ENCODE peak calls at places on chromosomes 1 and 21, in ten cellular contexts. One of them, this sample, is unnamed.

GRCh38 chr1:200290010-200290685 is 119.7 kb downstream of the ZNF281 start:
- DNase-seq in ovary: no peak
- DNase-seq in SK-N-SH: peak
- DNase-seq in brain microvascular endothelial cell: peak
- DNase-seq in left ventricle myocardium inferior: no peak
- DNase-seq in aorta: no peak
- DNase-seq in small intestine: peak
- DNase-seq in DND-41: no peak
- DNase-seq in H9: peak
- DNase-seq in body of pancreas: no peak
- DNase-seq in this sample: no peak

GRCh38 chr1:228104526-228105251 is 1.6 kb upstream of the C1orf35 start:
- DNase-seq in SK-N-SH: no peak
- DNase-seq in H9: peak
- DNase-seq in brain microvascular endothelial cell: no peak
- DNase-seq in aorta: no peak
- DNase-seq in left ventricle myocardium inferior: no peak
- DNase-seq in small intestine: no peak
- DNase-seq in ovary: peak
- DNase-seq in body of pancreas: no peak
- DNase-seq in DND-41: no peak
- DNase-seq in this sample: peak

GRCh38 chr1:8764301-8764937 is 53.0 kb downstream of the RERE start:
- DNase-seq in small intestine: no peak
- DNase-seq in SK-N-SH: no peak
- DNase-seq in DND-41: no peak
- DNase-seq in aorta: no peak
- DNase-seq in H9: no peak
- DNase-seq in brain microvascular endothelial cell: no peak
- DNase-seq in body of pancreas: no peak
- DNase-seq in ovary: no peak
- DNase-seq in left ventricle myocardium inferior: no peak
- DNase-seq in this sample: no peak

GRCh38 chr1:184870319-184870718 is 104.0 kb downstream of the NIBAN1 start:
- DNase-seq in ovary: no peak
- DNase-seq in left ventricle myocardium inferior: no peak
- DNase-seq in DND-41: no peak
- DNase-seq in H9: no peak
- DNase-seq in SK-N-SH: no peak
- DNase-seq in brain microvascular endothelial cell: no peak
- DNase-seq in aorta: no peak
- DNase-seq in small intestine: no peak
- DNase-seq in body of pancreas: no peak
- DNase-seq in this sample: no peak

GRCh38 chr1:164999135-164999534 is 357.4 kb downstream of the LMX1A start:
- DNase-seq in aorta: no peak
- DNase-seq in small intestine: no peak
- DNase-seq in ovary: no peak
- DNase-seq in brain microvascular endothelial cell: no peak
- DNase-seq in left ventricle myocardium inferior: no peak
- DNase-seq in body of pancreas: no peak
- DNase-seq in H9: no peak
- DNase-seq in DND-41: no peak
- DNase-seq in SK-N-SH: no peak
- DNase-seq in this sample: no peak

GRCh38 chr1:218350909-218351616 is 5.9 kb downstream of the TGFB2 start:
- DNase-seq in left ventricle myocardium inferior: no peak
- DNase-seq in brain microvascular endothelial cell: peak
- DNase-seq in aorta: no peak
- DNase-seq in ovary: no peak
- DNase-seq in body of pancreas: no peak
- DNase-seq in H9: no peak
- DNase-seq in small intestine: no peak
- DNase-seq in DND-41: no peak
- DNase-seq in SK-N-SH: no peak
- DNase-seq in this sample: no peak

GRCh38 chr1:6911974-6912373 is 126.7 kb downstream of the CAMTA1 start:
- DNase-seq in H9: no peak
- DNase-seq in brain microvascular endothelial cell: no peak
- DNase-seq in ovary: no peak
- DNase-seq in SK-N-SH: no peak
- DNase-seq in DND-41: no peak
- DNase-seq in body of pancreas: no peak
- DNase-seq in left ventricle myocardium inferior: no peak
- DNase-seq in aorta: no peak
- DNase-seq in small intestine: no peak
- DNase-seq in this sample: no peak

GRCh38 chr1:181134543-181135461 is 46.3 kb downstream of the IER5 start:
- DNase-seq in body of pancreas: peak
- DNase-seq in H9: no peak
- DNase-seq in aorta: peak
- DNase-seq in brain microvascular endothelial cell: peak
- DNase-seq in small intestine: peak
- DNase-seq in DND-41: peak
- DNase-seq in ovary: no peak
- DNase-seq in SK-N-SH: peak
- DNase-seq in left ventricle myocardium inferior: no peak
- DNase-seq in this sample: peak

GRCh38 chr1:230215049-230215448 is 148.0 kb downstream of the GALNT2 start:
- DNase-seq in left ventricle myocardium inferior: peak
- DNase-seq in DND-41: no peak
- DNase-seq in aorta: peak
- DNase-seq in brain microvascular endothelial cell: peak
- DNase-seq in SK-N-SH: no peak
- DNase-seq in body of pancreas: peak
- DNase-seq in small intestine: peak
- DNase-seq in H9: peak
- DNase-seq in ovary: peak
- DNase-seq in this sample: peak

GRCh38 chr1:31987231-31987630 is 26.4 kb upstream of the KHDRBS1 start:
- DNase-seq in DND-41: no peak
- DNase-seq in brain microvascular endothelial cell: no peak
- DNase-seq in H9: peak
- DNase-seq in body of pancreas: no peak
- DNase-seq in SK-N-SH: peak
- DNase-seq in ovary: no peak
- DNase-seq in small intestine: no peak
- DNase-seq in aorta: no peak
- DNase-seq in left ventricle myocardium inferior: no peak
- DNase-seq in this sample: no peak

DNA sequence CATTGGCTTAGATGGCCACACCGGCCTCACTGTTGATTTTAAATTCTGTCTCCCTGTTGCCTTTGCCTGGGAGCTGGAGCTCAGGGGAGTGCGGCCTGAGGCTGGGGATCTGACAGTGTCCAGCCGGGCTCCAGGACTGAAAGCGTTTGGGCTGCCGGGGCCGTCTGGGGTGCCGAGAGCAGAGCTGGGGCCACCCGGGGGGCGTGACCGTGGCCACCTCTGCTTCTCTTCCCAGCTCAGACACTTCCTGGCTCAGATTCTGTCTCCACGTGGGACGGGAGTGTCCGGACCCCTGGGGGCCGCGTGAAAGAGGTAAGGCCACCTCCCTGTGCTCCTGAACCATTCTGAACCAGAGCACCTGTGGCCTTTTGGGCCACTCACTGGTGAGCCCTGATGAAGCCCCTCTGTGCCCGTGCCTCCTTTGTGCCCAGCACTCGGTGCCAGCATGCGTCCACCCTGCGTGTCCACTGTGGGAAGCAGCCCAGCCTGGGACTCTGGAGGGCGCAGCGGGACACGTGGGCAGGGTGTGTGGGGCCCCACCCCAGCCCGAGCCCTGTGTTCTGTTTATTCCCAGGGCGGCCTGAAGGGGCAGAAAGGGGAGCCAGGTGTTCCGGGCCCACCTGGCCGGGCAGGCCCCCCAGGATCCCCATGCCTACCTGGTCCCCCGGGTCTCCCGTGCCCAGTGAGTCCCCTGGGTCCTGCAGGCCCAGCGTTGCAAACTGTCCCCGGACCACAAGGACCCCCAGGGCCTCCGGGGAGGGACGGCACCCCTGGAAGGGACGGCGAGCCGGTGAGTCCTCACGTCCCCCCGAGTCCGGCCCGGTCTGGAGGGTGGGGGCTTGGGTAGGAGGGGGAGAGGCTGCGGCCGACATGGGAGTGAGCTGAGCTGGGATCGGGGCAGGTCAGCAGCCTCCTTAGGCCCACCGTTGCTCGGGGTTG is 64.8 kb downstream of the SLC19A1 start:
- DNase-seq in DND-41: no peak
- DNase-seq in SK-N-SH: no peak
- DNase-seq in body of pancreas: no peak
- DNase-seq in left ventricle myocardium inferior: no peak
- DNase-seq in brain microvascular endothelial cell: no peak
- DNase-seq in ovary: no peak
- DNase-seq in aorta: no peak
- DNase-seq in H9: no peak
- DNase-seq in small intestine: no peak
- DNase-seq in this sample: peak
- H3K27ac ChIP-seq in DND-41: no peak
- H3K27ac ChIP-seq in SK-N-SH: no peak
- H3K27ac ChIP-seq in body of pancreas: peak
- H3K27ac ChIP-seq in left ventricle myocardium inferior: peak
- H3K27ac ChIP-seq in brain microvascular endothelial cell: peak
- H3K27ac ChIP-seq in ovary: no peak
- H3K27ac ChIP-seq in aorta: no peak
- H3K27ac ChIP-seq in H9: no peak
- H3K27ac ChIP-seq in small intestine: peak
- H3K27ac ChIP-seq in this sample: no peak

DNA sequence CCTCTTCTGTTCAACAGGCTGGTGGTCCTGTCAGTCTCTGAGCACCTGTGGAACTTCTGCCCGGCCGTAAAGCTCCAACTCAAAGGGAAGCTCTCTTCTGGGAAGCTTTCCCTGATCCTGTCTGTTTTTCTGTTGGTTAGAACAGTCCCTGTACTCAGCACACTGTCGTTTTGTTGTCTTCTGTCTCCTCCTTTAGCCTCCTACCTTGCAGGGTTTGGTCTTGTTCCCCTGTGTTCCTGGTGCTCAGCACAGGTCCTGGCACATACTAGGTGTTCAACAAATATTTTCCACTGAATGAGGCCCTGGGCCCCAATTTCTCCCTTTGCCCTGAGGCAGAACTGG is 328 bp upstream of the KDF1 start:
- DNase-seq in ovary: no peak
- DNase-seq in left ventricle myocardium inferior: no peak
- DNase-seq in small intestine: no peak
- DNase-seq in DND-41: no peak
- DNase-seq in H9: no peak
- DNase-seq in body of pancreas: no peak
- DNase-seq in aorta: no peak
- DNase-seq in brain microvascular endothelial cell: no peak
- DNase-seq in SK-N-SH: no peak
- DNase-seq in this sample: no peak
- H3K27ac ChIP-seq in ovary: no peak
- H3K27ac ChIP-seq in left ventricle myocardium inferior: no peak
- H3K27ac ChIP-seq in small intestine: peak
- H3K27ac ChIP-seq in DND-41: no peak
- H3K27ac ChIP-seq in H9: peak
- H3K27ac ChIP-seq in body of pancreas: peak
- H3K27ac ChIP-seq in aorta: no peak
- H3K27ac ChIP-seq in brain microvascular endothelial cell: no peak
- H3K27ac ChIP-seq in SK-N-SH: no peak
- H3K27ac ChIP-seq in this sample: no peak

DNA sequence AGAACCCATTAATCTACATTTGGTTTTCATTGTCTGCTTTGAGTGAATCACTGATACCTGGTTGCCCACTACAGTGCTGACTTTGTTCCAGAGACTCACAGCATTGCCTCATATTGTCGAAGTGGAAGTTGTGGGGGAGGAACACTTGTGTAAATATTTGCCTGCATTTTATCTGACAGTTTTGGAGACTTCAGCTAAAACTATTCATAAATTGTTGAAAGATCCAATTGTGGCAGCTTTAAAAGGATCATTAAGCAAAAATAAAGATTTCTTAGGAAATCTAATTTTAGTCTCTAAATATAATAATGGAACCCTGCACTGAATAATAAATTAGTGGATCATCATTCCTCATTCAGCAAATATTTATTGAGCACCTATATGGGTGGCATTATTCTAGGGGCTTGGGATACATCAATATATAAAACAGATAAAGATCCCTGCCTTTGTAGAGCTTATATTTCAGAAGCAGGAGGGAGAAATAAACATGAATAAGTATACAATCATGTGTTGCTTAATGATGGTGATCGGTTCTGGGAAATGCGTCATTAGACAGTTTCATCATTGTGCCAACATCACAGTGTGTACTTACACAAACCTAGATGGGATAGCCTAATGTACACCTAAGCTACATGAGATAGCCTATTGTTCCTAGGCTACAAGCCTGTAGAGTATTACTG is 73.5 kb downstream of the OSBPL9 start:
- DNase-seq in small intestine: no peak
- DNase-seq in DND-41: no peak
- DNase-seq in aorta: no peak
- DNase-seq in left ventricle myocardium inferior: no peak
- DNase-seq in H9: no peak
- DNase-seq in brain microvascular endothelial cell: peak
- DNase-seq in body of pancreas: peak
- DNase-seq in ovary: no peak
- DNase-seq in SK-N-SH: no peak
- DNase-seq in this sample: no peak
- H3K27ac ChIP-seq in small intestine: no peak
- H3K27ac ChIP-seq in DND-41: no peak
- H3K27ac ChIP-seq in aorta: no peak
- H3K27ac ChIP-seq in left ventricle myocardium inferior: peak
- H3K27ac ChIP-seq in H9: no peak
- H3K27ac ChIP-seq in brain microvascular endothelial cell: peak
- H3K27ac ChIP-seq in body of pancreas: peak
- H3K27ac ChIP-seq in ovary: no peak
- H3K27ac ChIP-seq in SK-N-SH: no peak
- H3K27ac ChIP-seq in this sample: no peak

GRCh38 chr1:95246511-95246910 is 12.5 kb downstream of the RWDD3 start:
- DNase-seq in left ventricle myocardium inferior: no peak
- DNase-seq in body of pancreas: no peak
- DNase-seq in DND-41: no peak
- DNase-seq in ovary: no peak
- DNase-seq in SK-N-SH: no peak
- DNase-seq in H9: no peak
- DNase-seq in brain microvascular endothelial cell: no peak
- DNase-seq in aorta: no peak
- DNase-seq in small intestine: no peak
- DNase-seq in this sample: no peak

GRCh38 chr1:95249929-95250328 is 15.9 kb downstream of the RWDD3 start:
- DNase-seq in DND-41: no peak
- DNase-seq in H9: no peak
- DNase-seq in left ventricle myocardium inferior: no peak
- DNase-seq in small intestine: no peak
- DNase-seq in brain microvascular endothelial cell: no peak
- DNase-seq in aorta: no peak
- DNase-seq in body of pancreas: no peak
- DNase-seq in SK-N-SH: no peak
- DNase-seq in ovary: no peak
- DNase-seq in this sample: no peak

GRCh38 chr1:95252422-95252821 is 18.4 kb downstream of the RWDD3 start:
- DNase-seq in left ventricle myocardium inferior: no peak
- DNase-seq in aorta: no peak
- DNase-seq in ovary: no peak
- DNase-seq in brain microvascular endothelial cell: no peak
- DNase-seq in body of pancreas: no peak
- DNase-seq in SK-N-SH: no peak
- DNase-seq in small intestine: no peak
- DNase-seq in DND-41: no peak
- DNase-seq in H9: no peak
- DNase-seq in this sample: no peak

GRCh38 chr1:95245029-95245428 is 11.0 kb downstream of the RWDD3 start:
- DNase-seq in SK-N-SH: no peak
- DNase-seq in left ventricle myocardium inferior: no peak
- DNase-seq in small intestine: no peak
- DNase-seq in ovary: no peak
- DNase-seq in body of pancreas: no peak
- DNase-seq in brain microvascular endothelial cell: no peak
- DNase-seq in DND-41: no peak
- DNase-seq in aorta: no peak
- DNase-seq in H9: no peak
- DNase-seq in this sample: no peak

GRCh38 chr1:95247607-95248006 is 13.6 kb downstream of the RWDD3 start:
- DNase-seq in DND-41: no peak
- DNase-seq in left ventricle myocardium inferior: no peak
- DNase-seq in small intestine: no peak
- DNase-seq in ovary: no peak
- DNase-seq in aorta: no peak
- DNase-seq in SK-N-SH: no peak
- DNase-seq in H9: no peak
- DNase-seq in body of pancreas: no peak
- DNase-seq in brain microvascular endothelial cell: no peak
- DNase-seq in this sample: no peak
- H3K27ac ChIP-seq in DND-41: no peak
- H3K27ac ChIP-seq in left ventricle myocardium inferior: peak
- H3K27ac ChIP-seq in small intestine: no peak
- H3K27ac ChIP-seq in ovary: no peak
- H3K27ac ChIP-seq in aorta: no peak
- H3K27ac ChIP-seq in SK-N-SH: no peak
- H3K27ac ChIP-seq in H9: no peak
- H3K27ac ChIP-seq in body of pancreas: no peak
- H3K27ac ChIP-seq in brain microvascular endothelial cell: no peak
- H3K27ac ChIP-seq in this sample: no peak